ENCODE peak calls at places on chromosome 21, in four cellular contexts. F is A549; R is CD4-positive, alpha-beta T cell; S is nephron progenitor cell. X is an unnamed sample.

GRCh38 chr21:46038871-46039397 is 57.4 kb downstream of the COL6A1 start:
- DNase-seq in R (no peak), F (no peak), S (no peak), X (no peak)

GRCh38 chr21:33036430-33037162 is 10.9 kb downstream of the OLIG2 start:
- DNase-seq in R (peak; percentile 10), F (no peak), S (no peak), X (peak; percentile 56)

GRCh38 chr21:26453258-26453657 is 119.8 kb downstream of the CYYR1 start:
- DNase-seq in R (no peak), S (no peak), F (no peak), X (no peak)

GRCh38 chr21:36976882-36977651 is 10.6 kb upstream of the HLCS start:
- DNase-seq in R (no peak), S (no peak), F (peak; percentile 84), X (no peak)

GRCh38 chr21:42744520-42745445 is 91.4 kb downstream of the PDE9A start:
- DNase-seq in S (no peak), R (no peak), F (no peak), X (no peak)

GRCh38 chr21:27561116-27561515 is 594.2 kb upstream of the ADAMTS5 start:
- DNase-seq in R (no peak), S (no peak), F (no peak), X (no peak)

GRCh38 chr21:25342811-25343210 is 264.5 kb downstream of the MRPL39 start:
- DNase-seq in R (no peak), F (no peak), S (no peak), X (no peak)

GRCh38 chr21:46436586-46436985 is 22.1 kb upstream of the DIP2A start:
- DNase-seq in F (no peak), S (no peak), R (no peak), X (no peak)

GRCh38 chr21:41407541-41408460 is 18.2 kb upstream of the MX1 start:
- DNase-seq in F (no peak), R (no peak), S (no peak), X (no peak)

X was measured in T-helper 1 cell.